ENCODE peak calls at places on chromosomes 3 and 15, in four cellular contexts. One of them, this sample, is unnamed.

GRCh38 chr3:186414735-186415419 is 52.8 kb upstream of the DGKG start:
- DNase-seq in H9: no peak
- DNase-seq in NCI-H2029 treated with DMSO at 0.1 percent for 48 hours: no peak
- DNase-seq in substantia nigra: no peak
- DNase-seq in this sample: no peak

GRCh38 chr3:195543642-195544536 is 764 bp upstream of the PPP1R2 start:
- DNase-seq in substantia nigra: no peak
- DNase-seq in NCI-H2029 treated with DMSO at 0.1 percent for 48 hours: peak; percentile 86
- DNase-seq in H9: peak; percentile 60
- DNase-seq in this sample: no peak

GRCh38 chr3:114775395-114775794 is 371.7 kb downstream of the ZBTB20 start:
- DNase-seq in H9: no peak
- DNase-seq in NCI-H2029 treated with DMSO at 0.1 percent for 48 hours: no peak
- DNase-seq in substantia nigra: no peak
- DNase-seq in this sample: no peak

GRCh38 chr3:77553240-77553639 is 513.3 kb downstream of the ROBO2 start:
- DNase-seq in substantia nigra: no peak
- DNase-seq in NCI-H2029 treated with DMSO at 0.1 percent for 48 hours: no peak
- DNase-seq in H9: no peak
- DNase-seq in this sample: no peak

GRCh38 chr3:179347108-179347382 is 464 bp upstream of the MFN1 start:
- DNase-seq in NCI-H2029 treated with DMSO at 0.1 percent for 48 hours: no peak
- DNase-seq in substantia nigra: no peak
- DNase-seq in H9: no peak
- DNase-seq in this sample: no peak

GRCh38 chr3:49170744-49171118 is 667 bp upstream of the KLHDC8B start:
- DNase-seq in substantia nigra: no peak
- DNase-seq in H9: no peak
- DNase-seq in NCI-H2029 treated with DMSO at 0.1 percent for 48 hours: no peak
- DNase-seq in this sample: no peak

GRCh38 chr15:66617137-66618090 is 51.6 kb upstream of the LCTL start:
- DNase-seq in NCI-H2029 treated with DMSO at 0.1 percent for 48 hours: no peak
- DNase-seq in H9: no peak
- DNase-seq in substantia nigra: peak; percentile 42
- DNase-seq in this sample: peak; percentile 70

GRCh38 chr15:65102912-65103311 is 12.1 kb downstream of the UBAP1L start:
- DNase-seq in substantia nigra: no peak
- DNase-seq in H9: no peak
- DNase-seq in NCI-H2029 treated with DMSO at 0.1 percent for 48 hours: no peak
- DNase-seq in this sample: no peak

GRCh38 chr3:45992820-45993219 is 2.8 kb downstream of the FYCO1 start:
- DNase-seq in NCI-H2029 treated with DMSO at 0.1 percent for 48 hours: no peak
- DNase-seq in H9: no peak
- DNase-seq in substantia nigra: no peak
- DNase-seq in this sample: peak; percentile 67

GRCh38 chr3:58332575-58333179 is at the start of gene PXK:
- DNase-seq in substantia nigra: peak; percentile 11
- DNase-seq in NCI-H2029 treated with DMSO at 0.1 percent for 48 hours: no peak
- DNase-seq in H9: peak; percentile 69
- DNase-seq in this sample: peak; percentile 48

GRCh38 chr3:136250862-136251460 is 821 bp downstream of the PCCB start:
- DNase-seq in NCI-H2029 treated with DMSO at 0.1 percent for 48 hours: peak; percentile 87
- DNase-seq in H9: peak; percentile 42
- DNase-seq in substantia nigra: peak; percentile 46
- DNase-seq in this sample: peak; percentile 76

GRCh38 chr3:119872773-119873172 is 90.9 kb downstream of the NR1I2 start:
- DNase-seq in H9: no peak
- DNase-seq in substantia nigra: no peak
- DNase-seq in NCI-H2029 treated with DMSO at 0.1 percent for 48 hours: no peak
- DNase-seq in this sample: no peak

GRCh38 chr15:29570121-29570930 is 251.9 kb downstream of the TJP1 start:
- DNase-seq in substantia nigra: no peak
- DNase-seq in H9: no peak
- DNase-seq in NCI-H2029 treated with DMSO at 0.1 percent for 48 hours: no peak
- DNase-seq in this sample: no peak

GRCh38 chr3:129315386-129315991 is 36.8 kb downstream of the HMCES start:
- DNase-seq in H9: no peak
- DNase-seq in substantia nigra: no peak
- DNase-seq in NCI-H2029 treated with DMSO at 0.1 percent for 48 hours: no peak
- DNase-seq in this sample: no peak

GRCh38 chr15:90418627-90419026 is 30.6 kb downstream of the IQGAP1 start:
- DNase-seq in NCI-H2029 treated with DMSO at 0.1 percent for 48 hours: no peak
- DNase-seq in substantia nigra: no peak
- DNase-seq in H9: no peak
- DNase-seq in this sample: no peak

GRCh38 chr3:64856953-64857516 is 169.2 kb upstream of the ADAMTS9 start:
- DNase-seq in substantia nigra: no peak
- DNase-seq in H9: no peak
- DNase-seq in NCI-H2029 treated with DMSO at 0.1 percent for 48 hours: no peak
- DNase-seq in this sample: no peak

GRCh38 chr3:172125963-172126403 is 86.6 kb downstream of the FNDC3B start:
- DNase-seq in substantia nigra: no peak
- DNase-seq in H9: no peak
- DNase-seq in NCI-H2029 treated with DMSO at 0.1 percent for 48 hours: no peak
- DNase-seq in this sample: no peak

GRCh38 chr15:66251790-66252355 is 1.7 kb downstream of the MEGF11 start:
- DNase-seq in substantia nigra: no peak
- DNase-seq in NCI-H2029 treated with DMSO at 0.1 percent for 48 hours: no peak
- DNase-seq in H9: peak; percentile 55
- DNase-seq in this sample: no peak

GRCh38 chr3:58299839-58300516 is 6.1 kb upstream of the RPP14 start:
- DNase-seq in H9: no peak
- DNase-seq in substantia nigra: no peak
- DNase-seq in NCI-H2029 treated with DMSO at 0.1 percent for 48 hours: no peak
- DNase-seq in this sample: no peak

GRCh38 chr3:20225769-20226168 is 39.8 kb upstream of the SGO1 start:
- DNase-seq in H9: no peak
- DNase-seq in NCI-H2029 treated with DMSO at 0.1 percent for 48 hours: no peak
- DNase-seq in substantia nigra: no peak
- DNase-seq in this sample: no peak

GRCh38 chr3:128094295-128095151 is 29.1 kb downstream of the RUVBL1 start:
- DNase-seq in substantia nigra: no peak
- DNase-seq in H9: no peak
- DNase-seq in NCI-H2029 treated with DMSO at 0.1 percent for 48 hours: no peak
- DNase-seq in this sample: no peak

GRCh38 chr3:164730810-164731209 is 347.5 kb downstream of the SI start:
- DNase-seq in substantia nigra: no peak
- DNase-seq in NCI-H2029 treated with DMSO at 0.1 percent for 48 hours: no peak
- DNase-seq in H9: no peak
- DNase-seq in this sample: no peak

GRCh38 chr15:58070801-58071418 is 5.4 kb upstream of the ALDH1A2 start:
- DNase-seq in substantia nigra: no peak
- DNase-seq in H9: peak; percentile 50
- DNase-seq in NCI-H2029 treated with DMSO at 0.1 percent for 48 hours: peak; percentile 33
- DNase-seq in this sample: no peak

GRCh38 chr3:79517766-79518413 is 249.9 kb downstream of the ROBO1 start:
- DNase-seq in substantia nigra: no peak
- DNase-seq in NCI-H2029 treated with DMSO at 0.1 percent for 48 hours: no peak
- DNase-seq in H9: no peak
- DNase-seq in this sample: no peak